ENCODE peak calls at places on chromosome 10, in seven cellular contexts. Z, X, G, W, L, U and S are unnamed samples.

GRCh38 chr10:48661441-48661840 is 23.2 kb upstream of the WDFY4 start:
- DNase-seq in L (no peak), Z (no peak), X (no peak), G (no peak), W (no peak), U (no peak), S (no peak)

GRCh38 chr10:71811351-71811750 is 38.0 kb upstream of the VSIR start:
- DNase-seq in G (no peak), L (no peak), W (no peak), Z (no peak), U (no peak), X (no peak), S (no peak)

GRCh38 chr10:47335906-47336305 is 12.3 kb upstream of the RBP3 start:
- DNase-seq in U (no peak), W (no peak), G (no peak), L (no peak), X (no peak), Z (no peak), S (no peak)

GRCh38 chr10:47349516-47349915 is 1.4 kb downstream of the RBP3 start:
- DNase-seq in G (no peak), U (no peak), L (no peak), X (no peak), Z (no peak), W (no peak), S (no peak)

GRCh38 chr10:36030516-36030915 is 388.4 kb upstream of the FZD8 start:
- DNase-seq in U (no peak), G (no peak), L (no peak), Z (no peak), X (no peak), W (no peak), S (no peak)

GRCh38 chr10:112202561-112203241 is 19.1 kb upstream of the GPAM start:
- DNase-seq in Z (peak), G (no peak), X (no peak), W (no peak), U (peak), L (peak), S (peak)

GRCh38 chr10:33963656-33964175 is 629.2 kb upstream of the NRP1 start:
- DNase-seq in L (no peak), U (no peak), G (no peak), Z (no peak), X (no peak), W (no peak), S (peak)

GRCh38 chr10:59820471-59820870 is 67.2 kb upstream of the MRLN start:
- DNase-seq in L (no peak), W (no peak), X (no peak), U (no peak), G (no peak), Z (no peak), S (no peak)

GRCh38 chr10:47438857-47439474 is 44.9 kb downstream of the ANXA8 start:
- DNase-seq in G (peak), W (no peak), Z (peak), U (peak), X (no peak), L (no peak), S (peak)

GRCh38 chr10:83603708-83604107 is 535.6 kb upstream of the GHITM start:
- DNase-seq in U (peak), Z (no peak), L (peak), G (no peak), X (no peak), W (no peak), S (no peak)

GRCh38 chr10:25556457-25556856 is 377.6 kb upstream of the MYO3A start:
- DNase-seq in U (peak), W (no peak), L (no peak), X (no peak), Z (peak), G (no peak), S (no peak)

GRCh38 chr10:117563780-117564179 is 21.2 kb downstream of the EMX2 start:
- DNase-seq in L (no peak), U (no peak), X (no peak), G (no peak), W (no peak), Z (no peak), S (no peak)

GRCh38 chr10:88979153-88979562 is 11.4 kb upstream of the FAS start:
- DNase-seq in Z (peak), X (no peak), G (no peak), U (peak), L (no peak), W (no peak), S (peak)

GRCh38 chr10:76397210-76397881 is 965.9 kb downstream of the LRMDA start:
- DNase-seq in Z (no peak), X (no peak), L (no peak), U (no peak), W (no peak), G (no peak), S (peak)

GRCh38 chr10:51074238-51075028 is at the start of gene PRKG1:
- DNase-seq in G (no peak), U (peak), Z (peak), W (peak), X (no peak), L (peak), S (peak)

GRCh38 chr10:93392111-93392510 is 90.0 kb downstream of the MYOF start:
- DNase-seq in W (no peak), Z (no peak), G (no peak), X (no peak), L (no peak), U (peak), S (no peak)

GRCh38 chr10:132290631-132291030 is 17.1 kb downstream of the STK32C start:
- DNase-seq in Z (no peak), G (no peak), U (no peak), X (no peak), L (no peak), W (no peak), S (no peak)